ENCODE peak calls at places on chromosomes 11 and 22, in four cellular contexts. One of them, this sample, is unnamed.
A peak's percentile ranks its signal among the peaks of the same experiment; 100 is the strongest.

GRCh38 chr11:96254087-96254486 is 88.9 kb downstream of the MAML2 start:
- DNase-seq in WTC11: no peak
- DNase-seq in HepG2: peak; percentile 52
- DNase-seq in GM12878: peak; percentile 91
- DNase-seq in this sample: no peak

GRCh38 chr11:70142171-70142875 is 60.8 kb upstream of the FADD start:
- DNase-seq in WTC11: no peak
- DNase-seq in HepG2: no peak
- DNase-seq in GM12878: no peak
- DNase-seq in this sample: no peak

GRCh38 chr11:35305670-35306382 is 113.5 kb downstream of the SLC1A2 start:
- DNase-seq in WTC11: peak; percentile 65
- DNase-seq in HepG2: peak; percentile 12
- DNase-seq in GM12878: no peak
- DNase-seq in this sample: peak; percentile 51

GRCh38 chr11:126175261-126175885 is 36.1 kb downstream of the RPUSD4 start:
- DNase-seq in WTC11: no peak
- DNase-seq in HepG2: no peak
- DNase-seq in GM12878: no peak
- DNase-seq in this sample: no peak

GRCh38 chr22:35219012-35219411 is 38.3 kb upstream of the HMGXB4 start:
- DNase-seq in WTC11: no peak
- DNase-seq in HepG2: no peak
- DNase-seq in GM12878: no peak
- DNase-seq in this sample: peak; percentile 54

GRCh38 chr22:31556627-31557203 is 60.4 kb downstream of the SFI1 start:
- DNase-seq in WTC11: no peak
- DNase-seq in HepG2: peak; percentile 45
- DNase-seq in GM12878: no peak
- DNase-seq in this sample: peak; percentile 31

GRCh38 chr11:75421902-75422247 is 11.1 kb downstream of the KLHL35 start:
- DNase-seq in WTC11: no peak
- DNase-seq in HepG2: no peak
- DNase-seq in GM12878: no peak
- DNase-seq in this sample: no peak

GRCh38 chr22:21568207-21569075 is 927 bp downstream of the UBE2L3 start:
- DNase-seq in WTC11: no peak
- DNase-seq in HepG2: peak; percentile 34
- DNase-seq in GM12878: no peak
- DNase-seq in this sample: peak; percentile 86

GRCh38 chr11:128713595-128713994 is 19.7 kb downstream of the FLI1 start:
- DNase-seq in WTC11: no peak
- DNase-seq in HepG2: no peak
- DNase-seq in GM12878: no peak
- DNase-seq in this sample: no peak

GRCh38 chr22:25666308-25666707 is 75.7 kb upstream of the MYO18B start:
- DNase-seq in WTC11: peak; percentile 38
- DNase-seq in HepG2: peak; percentile 95
- DNase-seq in GM12878: no peak
- DNase-seq in this sample: no peak

GRCh38 chr11:7609521-7609920 is 63.8 kb downstream of the CYB5R2 start:
- DNase-seq in WTC11: no peak
- DNase-seq in HepG2: no peak
- DNase-seq in GM12878: no peak
- DNase-seq in this sample: no peak

GRCh38 chr11:3198815-3199214 is 19.8 kb downstream of the MRGPRG start:
- DNase-seq in WTC11: no peak
- DNase-seq in HepG2: no peak
- DNase-seq in GM12878: no peak
- DNase-seq in this sample: no peak
- TF ChIP-seq CREM in WTC11: no peak
- TF ChIP-seq CREM in HepG2: no peak
- TF ChIP-seq CREM in GM12878: no peak
- TF ChIP-seq CREM in this sample: no peak

GRCh38 chr11:10930224-10930960 is 72.5 kb upstream of the ZBED5 start:
- DNase-seq in WTC11: peak; percentile 41
- DNase-seq in HepG2: no peak
- DNase-seq in GM12878: no peak
- DNase-seq in this sample: no peak
- TF ChIP-seq CREM in WTC11: no peak
- TF ChIP-seq CREM in HepG2: no peak
- TF ChIP-seq CREM in GM12878: no peak
- TF ChIP-seq CREM in this sample: no peak

GRCh38 chr11:16097543-16097942 is 258.8 kb downstream of the SOX6 start:
- DNase-seq in WTC11: no peak
- DNase-seq in HepG2: no peak
- DNase-seq in GM12878: no peak
- DNase-seq in this sample: no peak
- TF ChIP-seq CREM in WTC11: no peak
- TF ChIP-seq CREM in HepG2: no peak
- TF ChIP-seq CREM in GM12878: no peak
- TF ChIP-seq CREM in this sample: no peak

DNA sequence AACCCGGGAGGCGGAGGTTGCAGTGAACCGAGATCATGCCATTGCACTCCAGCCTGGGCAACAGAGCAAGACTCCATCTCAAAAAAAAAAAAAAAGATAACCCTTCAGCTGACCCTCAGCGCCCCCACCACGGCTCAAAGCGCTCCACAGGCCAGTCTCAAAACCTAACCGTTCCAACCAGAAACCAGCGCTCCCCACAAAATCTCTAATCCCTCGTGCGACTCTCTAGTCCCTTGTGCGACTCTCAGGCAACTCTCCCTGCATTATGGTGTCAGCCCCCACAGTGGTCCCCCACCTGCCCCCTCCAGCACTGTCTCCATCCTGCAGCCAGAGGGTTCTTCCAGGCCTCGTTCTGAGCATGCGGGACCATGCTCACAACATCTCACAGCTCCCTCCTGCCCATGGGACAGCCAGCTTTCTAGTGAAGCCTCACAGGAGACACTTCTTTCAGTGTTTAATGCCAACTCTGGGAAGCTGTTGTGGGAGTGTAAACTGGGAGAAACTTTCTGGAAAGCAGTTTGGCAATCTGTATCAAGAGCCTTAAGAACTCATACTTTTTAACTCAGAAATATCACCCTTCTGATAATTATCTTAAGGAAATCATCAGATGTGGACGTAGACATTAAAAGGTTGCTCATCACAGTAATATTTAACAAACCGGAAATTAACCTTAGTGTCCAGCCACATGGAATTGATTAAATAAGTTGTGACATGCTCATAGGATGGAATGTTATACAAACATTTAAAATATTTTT is 4.2 kb upstream of the RASGRP2 start:
- DNase-seq in WTC11: no peak
- DNase-seq in HepG2: no peak
- DNase-seq in GM12878: no peak
- DNase-seq in this sample: no peak
- TF ChIP-seq CREM in WTC11: no peak
- TF ChIP-seq CREM in HepG2: no peak
- TF ChIP-seq CREM in GM12878: no peak
- TF ChIP-seq CREM in this sample: no peak

DNA sequence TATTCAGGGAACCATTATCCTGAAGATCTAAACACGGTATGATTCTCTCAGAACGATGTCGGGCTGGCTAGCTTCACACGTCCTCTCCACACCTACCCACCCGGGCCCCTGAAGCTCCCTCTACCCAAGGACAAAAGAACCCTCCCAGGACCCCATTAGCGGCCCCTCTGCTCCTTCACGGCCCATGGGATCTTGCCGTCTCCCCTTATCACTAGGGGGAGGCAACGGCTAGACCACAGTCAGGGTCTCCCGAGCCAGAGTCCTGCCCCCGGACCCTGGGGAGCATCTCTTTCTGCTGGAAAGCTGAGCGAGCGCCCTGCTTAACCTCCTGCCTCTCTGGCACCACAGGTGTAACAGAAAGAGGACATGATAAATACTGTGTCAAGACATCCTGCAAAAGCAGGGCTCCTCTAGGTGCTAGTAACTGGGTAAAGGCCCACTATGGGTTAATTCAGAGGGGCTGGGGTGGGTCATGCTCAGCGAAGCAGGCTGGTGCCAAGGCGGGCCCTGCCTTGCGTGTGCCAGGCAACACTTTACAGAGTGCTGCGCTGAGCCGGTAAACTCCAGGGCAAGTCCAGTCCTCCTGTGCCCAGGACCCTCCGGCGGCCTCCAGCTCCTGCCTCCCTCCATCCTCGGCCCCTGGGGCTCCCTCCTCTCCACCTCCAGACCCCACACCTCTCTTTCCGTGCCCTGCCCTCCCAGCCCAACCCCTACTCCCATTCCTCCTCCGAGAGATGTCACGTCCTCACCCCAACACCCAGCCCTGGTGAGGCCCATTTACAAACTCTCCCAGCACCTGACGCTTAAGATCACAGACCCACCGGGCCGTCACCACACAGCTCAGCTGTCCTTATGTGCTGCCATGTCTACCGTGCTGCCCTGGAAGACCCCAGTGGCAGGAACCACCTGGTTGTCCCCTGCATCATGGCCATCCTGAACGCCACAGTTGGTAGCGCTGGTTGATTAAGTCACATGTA is 3.0 kb downstream of the TOLLIP start:
- DNase-seq in WTC11: no peak
- DNase-seq in HepG2: no peak
- DNase-seq in GM12878: no peak
- DNase-seq in this sample: no peak
- TF ChIP-seq CREM in WTC11: no peak
- TF ChIP-seq CREM in HepG2: no peak
- TF ChIP-seq CREM in GM12878: no peak
- TF ChIP-seq CREM in this sample: no peak

DNA sequence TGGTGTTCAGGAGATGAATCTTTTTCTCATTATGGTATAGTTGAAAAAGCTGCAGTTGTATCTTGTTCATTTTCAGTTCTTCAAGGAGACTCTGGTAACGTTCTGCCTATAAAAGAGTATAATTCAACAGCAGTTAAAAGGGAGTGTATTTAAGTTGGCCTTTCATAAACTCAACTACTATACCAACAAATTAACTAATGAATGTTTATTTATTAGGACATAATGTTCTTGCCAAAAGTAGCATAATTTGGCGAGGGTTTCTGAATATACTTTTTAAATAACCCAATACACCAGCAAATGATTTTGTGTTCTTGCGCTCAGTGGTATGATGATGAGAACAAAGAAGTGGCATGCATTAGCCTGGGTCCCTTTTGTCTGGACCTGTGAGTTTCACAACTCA is 10.9 kb downstream of the SMC1B start:
- DNase-seq in WTC11: no peak
- DNase-seq in HepG2: no peak
- DNase-seq in GM12878: no peak
- DNase-seq in this sample: no peak
- TF ChIP-seq CREM in WTC11: no peak
- TF ChIP-seq CREM in HepG2: no peak
- TF ChIP-seq CREM in GM12878: no peak
- TF ChIP-seq CREM in this sample: no peak

DNA sequence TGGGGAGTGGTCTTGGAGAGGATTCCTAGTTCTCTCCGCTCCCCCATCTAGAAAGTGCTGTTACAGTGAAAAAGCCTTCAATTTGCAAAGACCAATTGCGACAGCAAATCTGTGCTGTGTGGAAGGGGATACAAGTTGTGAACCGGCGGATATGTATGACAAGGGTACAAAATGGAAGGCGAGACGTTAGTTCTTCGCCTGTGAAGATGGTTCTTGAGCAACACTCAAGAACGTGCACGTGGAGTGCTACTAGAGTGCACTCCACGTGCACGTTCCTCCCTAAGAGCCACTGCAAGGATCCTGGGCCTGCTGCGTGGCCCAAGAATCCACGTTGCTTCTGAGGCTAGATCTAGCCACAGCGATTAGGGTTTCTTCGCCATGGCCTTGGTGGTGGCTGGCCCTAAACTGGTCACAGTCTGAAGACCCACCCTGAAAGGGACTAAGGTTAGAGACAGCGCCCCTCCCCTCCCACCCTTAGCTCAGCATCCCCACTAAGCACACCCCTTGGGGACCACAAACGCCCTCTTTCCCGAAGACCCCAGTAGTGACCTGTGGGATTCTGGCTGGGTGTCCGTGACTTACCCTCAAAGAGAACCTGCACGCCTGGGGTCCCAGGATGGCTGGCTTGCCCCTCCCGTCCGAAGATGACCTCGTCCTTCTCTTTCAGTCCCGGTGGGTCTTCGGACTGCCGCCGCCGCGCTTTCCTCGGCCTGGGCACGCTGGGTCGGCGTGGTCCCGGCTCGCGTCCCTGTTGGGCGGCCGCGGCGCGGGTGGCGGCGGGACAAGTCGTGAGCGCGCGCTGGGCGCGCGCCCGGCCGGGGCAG is 519 bp upstream of the PDE3B start:
- DNase-seq in WTC11: no peak
- DNase-seq in HepG2: no peak
- DNase-seq in GM12878: no peak
- DNase-seq in this sample: no peak
- TF ChIP-seq CREM in WTC11: no peak
- TF ChIP-seq CREM in HepG2: no peak
- TF ChIP-seq CREM in GM12878: no peak
- TF ChIP-seq CREM in this sample: no peak

DNA sequence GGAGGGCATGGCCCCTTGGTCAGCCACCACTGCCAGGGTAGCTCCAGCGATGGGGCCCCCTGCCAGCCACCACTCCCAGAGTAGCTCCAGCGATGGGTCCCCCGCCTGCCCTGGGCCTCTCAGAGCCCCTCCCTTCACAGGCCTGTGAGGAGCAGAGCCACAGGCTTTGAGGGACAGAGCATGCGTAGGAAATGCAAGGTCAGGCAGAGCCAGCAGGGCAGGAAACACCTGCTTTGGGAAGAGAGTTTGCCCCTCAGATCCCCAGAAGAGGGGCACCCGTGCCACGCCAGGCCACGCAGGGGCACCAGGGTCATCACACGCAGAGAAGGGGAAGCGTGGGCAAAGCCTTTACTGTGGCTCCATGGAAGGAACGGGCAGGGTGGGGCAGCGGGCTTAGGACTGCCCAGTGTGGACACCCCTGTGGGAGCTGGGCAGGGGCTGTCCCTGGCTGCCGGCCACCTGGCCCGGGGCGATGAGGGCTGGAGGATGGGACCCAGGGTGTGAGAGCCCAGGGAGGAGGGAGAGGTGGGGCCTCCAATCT is 477.8 kb downstream of the BRD1 start:
- DNase-seq in WTC11: peak; percentile 8
- DNase-seq in HepG2: no peak
- DNase-seq in GM12878: no peak
- DNase-seq in this sample: no peak
- TF ChIP-seq CREM in WTC11: no peak
- TF ChIP-seq CREM in HepG2: no peak
- TF ChIP-seq CREM in GM12878: no peak
- TF ChIP-seq CREM in this sample: no peak

GRCh38 chr11:44943118-44943517 is 7.6 kb downstream of the TP53I11 start:
- DNase-seq in WTC11: no peak
- DNase-seq in HepG2: no peak
- DNase-seq in GM12878: no peak
- DNase-seq in this sample: no peak
- TF ChIP-seq CREM in WTC11: no peak
- TF ChIP-seq CREM in HepG2: no peak
- TF ChIP-seq CREM in GM12878: no peak
- TF ChIP-seq CREM in this sample: no peak

This sample was measured in K562.